ENCODE peak calls at places on chromosomes 4 and X, in ten cellular contexts. I, T, U, H, G, B, L, J, V and X are unnamed samples.

GRCh38 chrX:151680805-151681204 is 14.5 kb upstream of the PRRG3 start:
- DNase-seq in L (no peak), U (no peak), I (peak; percentile 54), H (peak; percentile 58), B (peak; percentile 55), T (peak; percentile 39), G (peak; percentile 29), J (peak; percentile 60), V (no peak), X (peak; percentile 70)

GRCh38 chrX:97126020-97126419 is 242.3 kb downstream of the RPA4 start:
- DNase-seq in H (no peak), V (no peak), T (peak; percentile 36), J (no peak), G (peak; percentile 22), B (no peak), L (peak; percentile 14), I (no peak), U (no peak), X (no peak)

GRCh38 chr4:40980318-40980883 is 230.6 kb downstream of the NSUN7 start:
- DNase-seq in J (peak; percentile 39), L (no peak), G (peak; percentile 22), U (no peak), T (no peak), I (no peak), B (no peak), V (no peak), H (no peak), X (no peak)

GRCh38 chr4:77014256-77014655 is 61.5 kb downstream of the CCNI start:
- DNase-seq in U (no peak), B (no peak), V (no peak), L (no peak), I (no peak), G (no peak), T (no peak), J (no peak), H (no peak), X (no peak)

GRCh38 chr4:106002979-106003378 is 107.7 kb downstream of the NPNT start:
- DNase-seq in L (no peak), H (no peak), V (no peak), B (no peak), T (no peak), U (no peak), G (no peak), I (no peak), J (no peak), X (no peak)

GRCh38 chrX:149124526-149125108 is 380.5 kb downstream of the IDS start:
- DNase-seq in L (no peak), I (no peak), J (no peak), B (no peak), G (peak; percentile 83), T (no peak), U (no peak), V (no peak), H (no peak), X (no peak)

GRCh38 chrX:125378205-125378604 is 58.5 kb downstream of the TEX13C start:
- DNase-seq in I (no peak), J (no peak), L (no peak), V (no peak), H (no peak), U (no peak), B (no peak), T (no peak), G (no peak), X (no peak)

GRCh38 chr4:70315928-70316327 is 18.9 kb upstream of the CABS1 start:
- DNase-seq in I (no peak), T (no peak), L (no peak), V (no peak), U (no peak), J (no peak), G (peak; percentile 3), H (no peak), B (no peak), X (no peak)

DNA sequence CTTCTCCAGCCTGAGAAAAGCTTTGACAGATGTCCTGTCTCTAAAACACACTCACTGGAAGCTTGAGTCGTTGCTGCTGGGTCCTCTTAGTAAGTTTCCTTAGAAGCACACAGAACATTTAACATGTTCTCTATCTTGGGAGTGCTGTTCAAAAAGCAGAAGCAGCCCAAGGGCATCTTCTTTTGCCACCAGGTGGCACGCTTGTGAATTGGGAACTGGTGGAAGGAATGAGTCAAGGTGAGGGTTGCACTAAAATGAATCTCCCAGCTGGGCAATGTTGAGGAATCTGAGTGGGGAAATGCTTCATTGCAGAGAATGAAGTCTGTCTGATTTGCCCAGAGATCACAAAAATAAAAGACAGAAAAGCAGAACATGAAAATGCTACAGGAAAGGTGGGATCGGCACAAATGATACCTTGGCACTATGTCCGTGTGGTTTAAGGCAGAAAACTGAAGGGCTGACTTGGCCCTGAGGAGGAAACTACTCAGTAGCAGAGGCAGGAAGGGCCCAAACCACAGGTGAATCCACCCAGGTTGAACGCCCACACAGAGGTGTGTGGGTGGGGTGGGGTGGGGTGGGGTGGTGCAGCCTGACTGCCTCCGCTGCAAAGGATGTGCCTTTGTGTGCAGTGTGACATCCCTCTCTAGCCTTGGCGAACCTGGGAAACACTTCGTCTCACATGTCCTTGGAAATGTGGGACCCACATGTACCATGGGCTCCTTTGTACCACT is 26.0 kb downstream of the KIT start:
- DNase-seq in B (peak; percentile 13), V (no peak), G (peak; percentile 18), U (no peak), T (peak; percentile 26), L (no peak), H (peak; percentile 20), J (peak; percentile 71), I (peak; percentile 64), X (no peak)
- H3K4me3 ChIP-seq in B (no peak overlapping the region), V (no peak overlapping the region), G (no peak overlapping the region), U (no peak overlapping the region), T (no peak overlapping the region), L (no peak overlapping the region), H (no peak overlapping the region), J (no peak overlapping the region), I (no peak overlapping the region), X (no peak overlapping the region)

GRCh38 chr4:99818661-99819060 is 2.0 kb downstream of the DAPP1 start:
- DNase-seq in B (no peak), G (no peak), L (no peak), V (no peak), J (no peak), T (no peak), H (no peak), U (no peak), I (no peak), X (no peak)

GRCh38 chr4:99816611-99817309 is at the start of gene DAPP1:
- DNase-seq in T (no peak), U (peak; percentile 13), B (peak; percentile 8), I (peak; percentile 67), H (no peak), L (no peak), G (peak; percentile 99), V (peak; percentile 17), J (peak; percentile 85), X (no peak)

GRCh38 chr4:99821918-99822503 is 5.4 kb downstream of the DAPP1 start:
- DNase-seq in I (no peak), H (no peak), U (no peak), V (no peak), G (no peak), L (no peak), B (no peak), J (peak; percentile 39), T (no peak), X (no peak)

GRCh38 chr4:99815597-99816011 is 1.0 kb upstream of the DAPP1 start:
- DNase-seq in V (no peak), T (peak; percentile 12), I (no peak), L (no peak), H (no peak), U (no peak), G (peak; percentile 100), B (no peak), J (no peak), X (no peak)

DNA sequence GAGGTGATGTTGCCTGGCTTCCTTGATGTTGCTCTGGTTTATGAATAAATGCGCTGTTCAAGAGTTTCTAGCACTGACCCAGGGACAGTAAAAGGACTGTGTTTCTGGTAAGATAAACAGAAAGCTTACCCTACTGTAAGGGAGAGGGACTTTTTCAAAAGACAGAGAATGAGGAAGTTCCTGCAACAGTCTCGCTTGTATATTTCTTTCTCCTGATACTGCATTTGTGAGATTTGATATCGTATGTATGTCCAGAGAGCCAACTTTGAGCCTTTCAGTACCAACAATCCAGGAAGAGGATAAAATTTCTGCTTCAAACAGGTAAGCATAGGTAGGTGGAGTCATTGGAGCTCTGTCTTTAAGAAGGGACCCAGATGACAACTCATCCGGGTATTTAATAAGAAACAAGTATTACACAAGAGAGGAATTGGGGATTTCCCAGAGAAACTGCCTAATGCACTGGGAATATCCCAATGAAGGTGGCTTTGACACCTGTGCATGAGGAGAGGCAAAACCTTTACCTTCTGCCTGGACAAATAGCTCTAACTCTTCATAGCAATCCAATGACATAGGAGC is 771 bp downstream of the DAPP1 start:
- DNase-seq in I (no peak), U (no peak), H (no peak), L (no peak), J (peak; percentile 62), B (no peak), G (peak; percentile 90), T (no peak), V (no peak), X (no peak)
- H3K4me3 ChIP-seq in I (no peak overlapping the region), U (peak overlapping the region; percentile 30), H (no peak overlapping the region), L (no peak overlapping the region), J (peak overlapping the region; percentile 58), B (no peak overlapping the region), G (peak overlapping the region; percentile 61), T (no peak overlapping the region), V (peak overlapping the region; percentile 27), X (no peak overlapping the region)

GRCh38 chr4:83010522-83011318 is at the start of gene LIN54:
- DNase-seq in J (peak; percentile 92), B (peak; percentile 89), G (peak; percentile 59), L (no peak), I (peak; percentile 93), U (peak; percentile 86), T (peak; percentile 73), V (peak; percentile 81), H (peak; percentile 75), X (peak; percentile 75)

GRCh38 chr4:83013931-83014330 is 3.3 kb upstream of the LIN54 start:
- DNase-seq in B (no peak), I (no peak), U (no peak), G (no peak), T (no peak), H (no peak), L (no peak), J (peak; percentile 38), V (no peak), X (no peak)

GRCh38 chr4:83012631-83013419 is 2.2 kb upstream of the LIN54 start:
- DNase-seq in L (peak; percentile 88), T (peak; percentile 99), G (peak; percentile 93), V (peak; percentile 97), I (peak; percentile 98), J (peak; percentile 98), U (peak; percentile 97), B (peak; percentile 97), H (peak; percentile 97), X (peak; percentile 98)

GRCh38 chr4:83011779-83012630 is 1.4 kb upstream of the LIN54 start:
- DNase-seq in U (peak; percentile 38), B (peak; percentile 52), L (no peak), J (peak; percentile 55), I (peak; percentile 64), G (peak; percentile 25), H (peak; percentile 20), V (peak; percentile 20), T (peak; percentile 31), X (peak; percentile 85)

DNA sequence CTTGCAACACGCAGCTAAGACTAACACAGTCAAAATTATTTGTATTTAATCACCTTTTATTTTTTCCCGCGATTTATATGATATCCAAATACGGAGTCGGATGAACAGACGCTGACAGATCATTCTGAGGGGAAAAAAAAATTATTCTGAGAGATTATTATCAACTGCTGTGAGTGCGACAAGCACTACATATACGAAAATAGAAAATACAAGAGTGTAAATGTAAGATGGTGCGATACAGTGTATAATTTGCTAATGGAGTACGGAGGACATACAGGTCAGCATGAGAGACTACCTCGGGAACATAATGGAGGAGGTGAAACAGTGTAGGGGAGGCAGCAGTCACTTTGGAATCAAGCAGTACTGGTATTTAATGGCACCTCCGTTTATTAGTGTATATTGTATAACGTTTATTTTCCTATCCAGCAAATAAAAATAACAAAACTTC is 2.8 kb upstream of the LIN54 start:
- DNase-seq in U (no peak), H (no peak), J (peak; percentile 29), B (no peak), I (no peak), T (no peak), V (no peak), G (no peak), L (no peak), X (no peak)
- H3K4me3 ChIP-seq in U (peak overlapping the region; percentile 87), H (peak overlapping the region; percentile 80), J (peak overlapping the region; percentile 93), B (peak overlapping the region; percentile 74), I (peak overlapping the region; percentile 58), T (peak overlapping the region; percentile 70), V (peak overlapping the region; percentile 97), G (peak overlapping the region; percentile 53), L (peak overlapping the region; percentile 53), X (peak overlapping the region; percentile 92)

GRCh38 chrX:53440101-53440500 is 5.9 kb upstream of the HSD17B10 start:
- DNase-seq in G (no peak), V (no peak), H (no peak), J (peak; percentile 66), I (no peak), L (no peak), T (no peak), U (no peak), B (no peak), X (no peak)
- H3K4me3 ChIP-seq in G (peak overlapping the region; percentile 38), V (peak overlapping the region; percentile 63), H (peak overlapping the region; percentile 46), J (peak overlapping the region; percentile 77), I (no peak overlapping the region), L (no peak overlapping the region), T (no peak overlapping the region), U (peak overlapping the region; percentile 60), B (no peak overlapping the region), X (no peak overlapping the region)